ENCODE peak calls at places on chromosome 20, in seven cellular contexts. R is trophoblast cell, F is H9, A is IMR-90, Q is mesenchymal stem cell, L is neuronal stem cell, H is H1. D is an unnamed sample.

GRCh38 chr20:6767536-6768227 is at the start of gene BMP2:
- DNase-seq in R (no peak), F (peak), A (peak), Q (peak), L (peak), H (peak), D (peak)

GRCh38 chr20:61127311-61128044 is 124.6 kb upstream of the CDH4 start:
- DNase-seq in R (no peak), F (no peak), A (peak), Q (peak), L (no peak), H (no peak), D (no peak)

GRCh38 chr20:37777556-37777955 is 83.7 kb downstream of the CTNNBL1 start:
- DNase-seq in R (no peak), F (no peak), A (peak), Q (no peak), L (no peak), H (no peak), D (no peak)

GRCh38 chr20:47605673-47606413 is 104.2 kb downstream of the NCOA3 start:
- DNase-seq in R (no peak), F (no peak), A (no peak), Q (no peak), L (no peak), H (no peak), D (peak)

GRCh38 chr20:9256359-9256758 is 187.5 kb downstream of the PLCB4 start:
- DNase-seq in R (no peak), F (no peak), A (no peak), Q (no peak), L (no peak), H (no peak), D (no peak)

GRCh38 chr20:16410626-16411025 is 162.6 kb downstream of the KIF16B start:
- DNase-seq in R (no peak), F (no peak), A (no peak), Q (no peak), L (no peak), H (no peak), D (no peak)

GRCh38 chr20:43794326-43794725 is 67.5 kb upstream of the GTSF1L start:
- DNase-seq in R (no peak), F (no peak), A (no peak), Q (no peak), L (no peak), H (no peak), D (no peak)

GRCh38 chr20:55684578-55684977 is 320.7 kb downstream of the CBLN4 start:
- DNase-seq in R (no peak), F (no peak), A (no peak), Q (no peak), L (no peak), H (no peak), D (no peak)

GRCh38 chr20:22216984-22217383 is 367.4 kb downstream of the FOXA2 start:
- DNase-seq in R (no peak), F (no peak), A (no peak), Q (no peak), L (no peak), H (no peak), D (no peak)

GRCh38 chr20:43983359-43983758 is 68.7 kb downstream of the TOX2 start:
- DNase-seq in R (no peak), F (peak), A (no peak), Q (no peak), L (no peak), H (peak), D (peak)

GRCh38 chr20:13221673-13222318 is 722 bp downstream of the ISM1 start:
- DNase-seq in R (peak), F (peak), A (peak), Q (peak), L (peak), H (peak), D (peak)

GRCh38 chr20:47748851-47749250 is 36.4 kb downstream of the SULF2 start:
- DNase-seq in R (no peak), F (no peak), A (no peak), Q (no peak), L (no peak), H (no peak), D (no peak)

GRCh38 chr20:61440548-61441055 is 188.5 kb downstream of the CDH4 start:
- DNase-seq in R (no peak), F (no peak), A (no peak), Q (no peak), L (no peak), H (no peak), D (peak)

GRCh38 chr20:54759589-54759988 is 284.2 kb downstream of the DOK5 start:
- DNase-seq in R (no peak), F (no peak), A (no peak), Q (no peak), L (no peak), H (no peak), D (no peak)

GRCh38 chr20:62765432-62766070 is 30.7 kb upstream of the MRGBP start:
- DNase-seq in R (no peak), F (no peak), A (no peak), Q (no peak), L (no peak), H (no peak), D (no peak)

GRCh38 chr20:33788351-33789049 is 22.6 kb upstream of the CHMP4B start:
- DNase-seq in R (no peak), F (no peak), A (no peak), Q (no peak), L (no peak), H (no peak), D (no peak)

GRCh38 chr20:6590891-6591679 is 176.4 kb upstream of the BMP2 start:
- DNase-seq in R (no peak), F (no peak), A (peak), Q (peak), L (no peak), H (no peak), D (no peak)

GRCh38 chr20:4261333-4262284 is 246.3 kb upstream of the RNF24 start:
- DNase-seq in R (no peak), F (no peak), A (peak), Q (peak), L (no peak), H (no peak), D (no peak)

GRCh38 chr20:13261460-13262301 is 40.6 kb downstream of the ISM1 start:
- DNase-seq in R (peak), F (peak), A (peak), Q (peak), L (peak), H (peak), D (peak)

GRCh38 chr20:30610044-30610693 is 647.3 kb upstream of the DEFB115 start:
- DNase-seq in R (no peak), F (no peak), A (no peak), Q (no peak), L (no peak), H (no peak), D (no peak)

GRCh38 chr20:38172344-38172743 is 7.3 kb upstream of the TGM2 start:
- DNase-seq in R (no peak), F (no peak), A (peak), Q (peak), L (no peak), H (no peak), D (no peak)

GRCh38 chr20:54397292-54398155 is 77.9 kb upstream of the DOK5 start:
- DNase-seq in R (no peak), F (no peak), A (no peak), Q (no peak), L (no peak), H (no peak), D (peak)

GRCh38 chr20:57589123-57589727 is 28.3 kb downstream of the PCK1 start:
- DNase-seq in R (no peak), F (no peak), A (no peak), Q (no peak), L (no peak), H (no peak), D (no peak)

GRCh38 chr20:57591289-57592229 is 28.7 kb downstream of the ZBP1 start:
- DNase-seq in R (no peak), F (no peak), A (no peak), Q (no peak), L (no peak), H (no peak), D (no peak)

GRCh38 chr20:57590485-57591288 is 29.5 kb downstream of the ZBP1 start:
- DNase-seq in R (no peak), F (no peak), A (no peak), Q (no peak), L (no peak), H (no peak), D (no peak)

GRCh38 chr20:57588596-57588995 is 27.7 kb downstream of the PCK1 start:
- DNase-seq in R (no peak), F (no peak), A (no peak), Q (no peak), L (no peak), H (no peak), D (no peak)

DNA sequence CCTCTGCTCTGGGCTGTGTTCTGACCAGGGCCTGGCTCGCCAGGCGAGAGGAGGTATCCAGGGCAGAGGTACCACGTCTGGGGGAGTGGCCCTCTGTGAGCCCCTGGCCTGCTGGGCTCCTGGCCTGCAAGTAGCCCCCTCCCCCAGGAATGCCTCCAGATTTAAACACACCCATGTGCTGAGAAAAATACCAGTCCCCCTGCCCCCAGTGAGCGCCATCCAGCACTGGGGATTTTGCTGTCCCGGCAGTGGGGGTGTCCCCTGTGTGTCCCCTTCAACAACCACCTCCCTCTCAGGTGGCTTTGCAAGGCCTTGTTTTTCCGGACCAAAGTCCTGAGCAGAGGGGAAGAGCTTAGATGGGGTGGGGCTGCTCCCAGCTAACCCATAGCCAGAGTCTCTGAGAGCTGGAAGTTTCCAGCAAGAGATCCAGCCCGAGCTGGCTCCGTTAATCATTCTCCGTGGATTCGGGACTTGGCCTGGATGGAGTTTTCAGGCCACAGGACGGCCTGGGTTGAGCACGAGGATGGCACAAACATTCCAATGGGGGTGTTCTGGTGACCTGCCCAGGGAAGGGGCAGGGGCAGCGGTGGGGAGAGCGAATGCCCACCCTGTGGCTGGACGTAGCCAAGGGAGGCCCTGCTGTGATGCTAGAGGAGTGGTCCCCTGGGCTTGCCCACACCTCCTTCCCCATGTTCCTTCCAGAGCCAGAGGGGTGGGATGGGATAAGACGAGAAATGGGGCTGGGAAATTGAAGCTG is 29.0 kb downstream of the PCK1 start:
- DNase-seq in R (no peak), F (no peak), A (no peak), Q (no peak), L (no peak), H (no peak), D (no peak)
- H2BK120ac ChIP-seq in R (no peak), F (no peak), A (no peak), Q (no peak), L (no peak), H (no peak), D (no peak)

GRCh38 chr20:59938696-59939051 is 1.4 kb downstream of the PPP1R3D start:
- DNase-seq in R (peak), F (no peak), A (peak), Q (no peak), L (no peak), H (no peak), D (no peak)
- H2BK120ac ChIP-seq in R (no peak), F (no peak), A (no peak), Q (no peak), L (no peak), H (no peak), D (no peak)

DNA sequence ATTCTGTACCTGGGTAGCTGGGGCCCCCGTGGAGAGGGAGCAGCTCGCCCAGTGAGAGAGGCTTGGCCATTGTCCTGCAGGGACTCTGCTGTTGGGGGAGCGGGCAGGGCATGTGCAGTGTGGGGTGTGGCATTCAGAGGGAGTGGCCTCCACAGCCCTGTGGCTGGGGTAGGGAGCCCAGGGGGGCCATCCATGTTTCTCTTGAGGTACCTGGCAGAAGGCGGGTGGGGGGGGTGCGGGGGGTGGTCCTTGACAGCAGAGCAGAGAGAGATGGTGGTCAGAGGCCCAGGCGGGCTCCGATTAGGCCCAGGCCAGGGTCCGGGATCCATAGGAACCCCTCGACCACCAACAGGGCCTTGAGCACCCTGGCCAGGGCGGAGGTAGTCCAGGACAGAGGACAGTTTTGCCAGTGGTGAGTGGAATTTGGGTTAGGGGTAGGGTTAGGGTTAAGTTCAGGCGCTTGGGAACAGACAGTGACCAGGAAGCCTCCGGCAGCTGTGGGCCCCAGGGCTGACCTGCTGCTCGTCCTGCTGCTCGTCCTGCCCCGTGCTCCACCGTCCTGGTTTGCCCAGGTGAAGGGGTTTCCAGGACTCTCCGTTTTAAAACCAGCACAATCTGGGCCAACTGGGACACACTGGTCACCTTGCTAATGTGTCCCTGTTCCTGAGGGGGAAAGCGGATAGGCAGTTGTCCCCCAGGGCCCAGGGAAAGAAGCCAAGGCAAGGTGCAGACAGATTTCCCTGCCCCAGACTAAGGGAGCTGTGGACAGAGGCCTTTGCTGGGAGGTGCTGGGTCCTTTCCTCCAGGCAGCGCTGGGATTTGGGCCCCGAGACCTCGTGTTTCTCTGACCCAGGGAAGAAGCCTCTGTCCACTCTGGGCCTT is 24.8 kb upstream of the MYT1 start:
- DNase-seq in R (no peak), F (no peak), A (no peak), Q (no peak), L (no peak), H (peak), D (no peak)
- H2BK120ac ChIP-seq in R (no peak), F (no peak), A (no peak), Q (no peak), L (no peak), H (no peak), D (no peak)

GRCh38 chr20:49146442-49146841 is 41.7 kb downstream of the STAU1 start:
- DNase-seq in R (no peak), F (no peak), A (no peak), Q (no peak), L (no peak), H (no peak), D (no peak)

GRCh38 chr20:49147269-49147668 is 40.9 kb downstream of the STAU1 start:
- DNase-seq in R (no peak), F (no peak), A (no peak), Q (no peak), L (no peak), H (no peak), D (no peak)

GRCh38 chr20:49148601-49149000 is 39.5 kb downstream of the STAU1 start:
- DNase-seq in R (no peak), F (no peak), A (no peak), Q (no peak), L (no peak), H (no peak), D (no peak)

GRCh38 chr20:49151437-49151836 is 36.7 kb downstream of the STAU1 start:
- DNase-seq in R (no peak), F (no peak), A (no peak), Q (no peak), L (no peak), H (no peak), D (no peak)

DNA sequence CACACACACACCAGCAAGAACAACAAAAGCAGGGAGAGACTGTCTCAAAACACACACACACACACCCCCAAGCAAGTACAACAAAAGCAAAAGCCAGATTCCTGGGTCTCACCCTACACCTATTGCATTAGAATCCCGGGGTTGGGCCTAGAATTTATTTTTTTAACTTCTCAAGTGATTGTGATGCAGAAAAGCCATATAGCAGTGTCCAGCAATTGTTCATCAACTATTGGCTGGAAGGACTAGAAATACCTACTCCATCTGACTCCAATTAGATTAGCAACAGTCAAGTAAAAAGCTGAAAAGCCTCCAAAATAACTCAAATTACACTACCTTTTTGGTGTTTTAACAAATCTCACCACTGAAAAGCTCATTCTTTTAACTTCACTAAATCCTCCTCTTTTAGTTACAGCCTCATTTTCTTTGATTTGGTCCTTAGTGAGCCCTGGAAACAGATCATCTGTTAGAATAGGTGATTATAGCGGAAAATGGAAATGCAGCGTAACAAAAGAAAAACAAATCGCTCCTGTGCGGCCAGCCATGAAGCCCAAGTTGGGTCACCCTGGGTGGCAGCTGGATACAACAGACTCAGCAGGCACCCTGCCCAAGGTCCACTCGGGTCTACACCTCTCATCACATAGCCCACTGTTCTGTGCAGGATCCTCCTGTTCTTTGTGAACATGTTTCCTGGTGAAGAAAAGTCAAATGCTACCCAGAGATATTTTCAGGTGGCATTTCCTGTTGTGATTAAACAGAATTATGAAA is 38.7 kb downstream of the STAU1 start:
- DNase-seq in R (no peak), F (no peak), A (no peak), Q (no peak), L (no peak), H (no peak), D (no peak)
- H2BK120ac ChIP-seq in R (no peak), F (no peak), A (no peak), Q (no peak), L (no peak), H (no peak), D (no peak)

DNA sequence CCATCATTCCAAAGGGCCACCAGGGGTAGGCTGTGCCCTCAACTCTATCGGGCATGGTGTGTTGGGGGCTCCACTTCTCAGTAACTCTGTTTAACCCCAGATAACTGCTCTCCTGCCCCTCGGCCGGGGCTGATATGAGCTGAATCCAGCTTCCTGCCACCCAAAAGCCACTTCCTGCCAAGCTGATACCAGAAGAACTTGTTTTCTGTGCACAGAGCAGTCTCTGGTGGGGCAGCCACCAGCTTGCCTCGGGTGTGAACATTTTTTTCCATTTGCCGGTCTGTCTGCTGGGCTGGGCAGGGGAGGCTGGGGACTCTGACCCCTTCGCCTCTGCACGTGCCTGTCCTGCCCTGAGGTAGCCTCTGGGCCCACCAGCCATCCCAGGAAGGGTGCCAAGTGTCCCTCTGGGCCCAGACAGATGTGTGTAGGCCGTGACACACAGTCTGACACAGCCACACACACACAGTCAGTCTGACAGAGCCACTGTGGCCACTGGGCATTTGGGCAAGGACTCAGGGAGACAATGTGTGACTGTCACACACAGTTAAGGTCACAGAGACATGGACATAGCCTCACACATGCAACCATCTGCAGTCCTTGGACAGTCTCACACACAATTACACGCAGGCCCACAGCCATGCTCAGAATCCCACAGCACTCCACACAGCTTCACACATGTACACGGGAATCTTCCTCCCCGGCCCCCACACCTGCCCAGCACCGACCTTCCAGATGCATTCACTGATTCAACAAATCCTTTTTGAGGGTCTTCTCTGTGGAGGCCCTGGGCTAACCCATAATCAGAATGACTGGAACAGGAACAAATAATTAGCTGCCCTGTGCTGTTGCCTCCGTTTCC is 45.1 kb downstream of the NOL4L start:
- DNase-seq in R (no peak), F (no peak), A (no peak), Q (no peak), L (no peak), H (no peak), D (no peak)
- H2BK120ac ChIP-seq in R (peak), F (no peak), A (no peak), Q (no peak), L (peak), H (no peak), D (no peak)

GRCh38 chr20:39424923-39425678 is 463.0 kb downstream of the DHX35 start:
- DNase-seq in R (no peak), F (no peak), A (no peak), Q (no peak), L (no peak), H (no peak), D (no peak)
- H2BK120ac ChIP-seq in R (no peak), F (no peak), A (no peak), Q (no peak), L (no peak), H (no peak), D (no peak)

GRCh38 chr20:19589731-19590362 is 168.2 kb upstream of the RIN2 start:
- DNase-seq in R (no peak), F (no peak), A (no peak), Q (no peak), L (no peak), H (no peak), D (no peak)

GRCh38 chr20:19598117-19598516 is 159.9 kb upstream of the RIN2 start:
- DNase-seq in R (no peak), F (peak), A (no peak), Q (no peak), L (no peak), H (no peak), D (no peak)

GRCh38 chr20:19594896-19595295 is 163.2 kb upstream of the RIN2 start:
- DNase-seq in R (no peak), F (no peak), A (no peak), Q (no peak), L (no peak), H (no peak), D (no peak)

GRCh38 chr20:19590382-19590781 is 167.7 kb upstream of the RIN2 start:
- DNase-seq in R (no peak), F (no peak), A (no peak), Q (no peak), L (no peak), H (no peak), D (no peak)

GRCh38 chr20:19593762-19594161 is 164.3 kb upstream of the RIN2 start:
- DNase-seq in R (no peak), F (no peak), A (no peak), Q (no peak), L (no peak), H (no peak), D (no peak)
- H2BK120ac ChIP-seq in R (no peak), F (no peak), A (no peak), Q (no peak), L (no peak), H (no peak), D (no peak)

GRCh38 chr20:32215729-32216128 is 8.0 kb downstream of the POFUT1 start:
- DNase-seq in R (no peak), F (no peak), A (no peak), Q (no peak), L (no peak), H (no peak), D (no peak)
- H2BK120ac ChIP-seq in R (no peak), F (no peak), A (no peak), Q (no peak), L (no peak), H (no peak), D (no peak)

GRCh38 chr20:18971574-18971973 is 158.0 kb downstream of the SCP2D1 start:
- DNase-seq in R (no peak), F (no peak), A (no peak), Q (no peak), L (no peak), H (no peak), D (no peak)
- H2BK120ac ChIP-seq in R (no peak), F (no peak), A (no peak), Q (no peak), L (no peak), H (no peak), D (no peak)

D was measured in mesendoderm.